ENCODE peak calls at places on chromosomes 7 and 10, in five cellular contexts. O is GM12878, M is Peyer's patch, R is transverse colon, X is IMR-90. H is an unnamed sample.
A peak's percentile ranks its signal among the peaks of the same experiment; 100 is the strongest.

GRCh38 chr7:4083513-4083912 is 598.6 kb upstream of the FOXK1 start:
- DNase-seq in O (no peak), M (no peak), R (no peak), X (no peak), H (no peak)

GRCh38 chr10:101216631-101217425 is 12.4 kb downstream of the LBX1 start:
- DNase-seq in O (no peak), M (no peak), R (no peak), X (no peak), H (no peak)

GRCh38 chr7:55019329-55019690 is 493 bp downstream of the EGFR start:
- DNase-seq in O (no peak), M (no peak), R (peak; percentile 74), X (no peak), H (peak; percentile 69)

GRCh38 chr10:27950165-27950564 is 48.7 kb downstream of the ODAD2 start:
- DNase-seq in O (no peak), M (no peak), R (no peak), X (peak; percentile 53), H (no peak)

GRCh38 chr10:125953778-125954385 is 57.5 kb downstream of the FANK1 start:
- DNase-seq in O (no peak), M (no peak), R (no peak), X (no peak), H (no peak)

GRCh38 chr7:167976-168791 is 24.2 kb upstream of the FAM20C start:
- DNase-seq in O (no peak), M (no peak), R (no peak), X (no peak), H (no peak)

GRCh38 chr10:97140887-97141745 is 44.6 kb downstream of the SLIT1 start:
- DNase-seq in O (no peak), M (no peak), R (no peak), X (no peak), H (no peak)

GRCh38 chr10:15439381-15439837 is 68.3 kb upstream of the FAM171A1 start:
- DNase-seq in O (no peak), M (no peak), R (peak; percentile 19), X (peak; percentile 11), H (peak; percentile 62)

GRCh38 chr7:36264123-36264916 is 111.3 kb downstream of the EEPD1 start:
- DNase-seq in O (no peak), M (no peak), R (no peak), X (peak; percentile 28), H (no peak)

GRCh38 chr7:86214734-86215133 is 429.0 kb upstream of the GRM3 start:
- DNase-seq in O (no peak), M (no peak), R (no peak), X (no peak), H (no peak)

GRCh38 chr10:50577681-50578350 is 45.9 kb downstream of the SGMS1 start:
- DNase-seq in O (no peak), M (no peak), R (peak; percentile 26), X (peak; percentile 75), H (peak; percentile 74)

GRCh38 chr7:135510603-135511183 is 791 bp upstream of the CNOT4 start:
- DNase-seq in O (peak; percentile 4), M (no peak), R (no peak), X (peak; percentile 41), H (no peak)

GRCh38 chr10:64093304-64093703 is 572.1 kb downstream of the REEP3 start:
- DNase-seq in O (no peak), M (no peak), R (no peak), X (no peak), H (no peak)

GRCh38 chr7:122261442-122261841 is 43.1 kb downstream of the FEZF1 start:
- DNase-seq in O (no peak), M (no peak), R (no peak), X (no peak), H (no peak)

GRCh38 chr10:49564461-49565009 is 25.6 kb upstream of the ERCC6 start:
- DNase-seq in O (no peak), M (no peak), R (no peak), X (peak; percentile 53), H (no peak)

GRCh38 chr7:1883031-1883761 is 213.1 kb downstream of the ELFN1 start:
- DNase-seq in O (no peak), M (no peak), R (no peak), X (peak; percentile 82), H (peak; percentile 81)

GRCh38 chr7:121623130-121623872 is 227.2 kb upstream of the FAM3C start:
- DNase-seq in O (no peak), M (no peak), R (no peak), X (no peak), H (no peak)

GRCh38 chr10:56585447-56586171 is 224.6 kb upstream of the ZWINT start:
- DNase-seq in O (no peak), M (no peak), R (no peak), X (no peak), H (no peak)

GRCh38 chr10:90675621-90676020 is 182.2 kb downstream of the HTR7 start:
- DNase-seq in O (no peak), M (no peak), R (no peak), X (peak; percentile 35), H (no peak)

GRCh38 chr7:104156842-104157277 is 51.0 kb downstream of the ORC5 start:
- DNase-seq in O (no peak), M (no peak), R (no peak), X (peak; percentile 57), H (no peak)

GRCh38 chr7:7861211-7861633 is 107.4 kb upstream of the GLCCI1 start:
- DNase-seq in O (no peak), M (no peak), R (no peak), X (peak; percentile 87), H (peak; percentile 13)

GRCh38 chr7:98669417-98670015 is 52.4 kb downstream of the NPTX2 start:
- DNase-seq in O (no peak), M (no peak), R (no peak), X (no peak), H (no peak)

GRCh38 chr7:34155225-34155908 is 250.0 kb downstream of the BMPER start:
- DNase-seq in O (no peak), M (no peak), R (no peak), X (peak; percentile 96), H (no peak)

GRCh38 chr10:112899396-112900065 is 50.5 kb upstream of the TCF7L2 start:
- DNase-seq in O (no peak), M (no peak), R (no peak), X (no peak), H (no peak)

GRCh38 chr10:59336632-59337031 is 25.7 kb downstream of the FAM13C start:
- DNase-seq in O (no peak), M (no peak), R (no peak), X (peak; percentile 74), H (no peak)

GRCh38 chr7:152577339-152577738 is 98.6 kb downstream of the XRCC2 start:
- DNase-seq in O (no peak), M (no peak), R (no peak), X (no peak), H (no peak)

GRCh38 chr7:150848561-150849115 is 3.7 kb upstream of the AOC1 start:
- DNase-seq in O (no peak), M (no peak), R (no peak), X (no peak), H (no peak)

GRCh38 chr10:17217661-17218306 is 10.3 kb upstream of the VIM start:
- DNase-seq in O (no peak), M (no peak), R (no peak), X (peak; percentile 89), H (no peak)

GRCh38 chr7:101129603-101130117 is 2.8 kb downstream of the SERPINE1 start:
- DNase-seq in O (no peak), M (no peak), R (no peak), X (no peak), H (no peak)

GRCh38 chr7:101128040-101128834 is 1.3 kb downstream of the SERPINE1 start:
- DNase-seq in O (no peak), M (no peak), R (no peak), X (no peak), H (no peak)

GRCh38 chr7:101126651-101127459 is at the start of gene SERPINE1:
- DNase-seq in O (peak; percentile 47), M (peak; percentile 62), R (peak; percentile 74), X (peak; percentile 100), H (peak; percentile 89)

GRCh38 chr7:101125989-101126650 is 784 bp upstream of the SERPINE1 start:
- DNase-seq in O (peak; percentile 69), M (peak; percentile 50), R (peak; percentile 23), X (peak; percentile 75), H (peak; percentile 82)

DNA sequence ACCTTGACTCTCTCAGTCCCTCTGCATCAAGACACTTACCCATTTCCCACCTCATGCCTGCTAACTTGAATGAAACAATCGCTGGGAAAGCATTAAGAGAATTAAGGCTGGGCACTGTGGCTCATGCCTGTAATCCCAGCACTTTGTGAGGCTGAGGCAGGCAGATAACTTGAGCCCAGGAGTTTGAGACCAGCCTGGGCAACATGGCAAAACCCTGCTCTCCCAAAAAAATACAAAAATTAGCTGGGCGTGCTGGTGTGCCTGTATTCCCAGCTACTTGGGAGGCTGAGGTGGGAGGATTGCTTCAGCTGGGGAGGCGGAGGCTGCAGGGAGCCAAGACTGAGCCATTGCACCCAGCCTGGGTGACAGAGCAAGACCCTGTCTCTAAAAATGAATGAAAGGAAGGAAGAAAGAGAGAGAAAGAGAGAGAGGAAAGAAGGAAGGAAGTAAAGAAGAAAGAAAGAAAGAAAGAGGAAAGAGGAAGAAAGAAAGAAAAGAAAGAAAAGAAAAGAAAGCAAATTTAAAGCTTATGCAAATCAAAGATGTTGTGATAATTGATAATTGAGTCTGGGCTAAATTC is 646 bp downstream of the SERPINE1 start:
- DNase-seq in O (no peak), M (no peak), R (no peak), X (no peak), H (no peak)
- H3K4me3 ChIP-seq in O (no peak overlapping the region), M (peak overlapping the region; percentile 40), R (no peak overlapping the region), X (peak overlapping the region; percentile 56), H (peak overlapping the region; percentile 47)

DNA sequence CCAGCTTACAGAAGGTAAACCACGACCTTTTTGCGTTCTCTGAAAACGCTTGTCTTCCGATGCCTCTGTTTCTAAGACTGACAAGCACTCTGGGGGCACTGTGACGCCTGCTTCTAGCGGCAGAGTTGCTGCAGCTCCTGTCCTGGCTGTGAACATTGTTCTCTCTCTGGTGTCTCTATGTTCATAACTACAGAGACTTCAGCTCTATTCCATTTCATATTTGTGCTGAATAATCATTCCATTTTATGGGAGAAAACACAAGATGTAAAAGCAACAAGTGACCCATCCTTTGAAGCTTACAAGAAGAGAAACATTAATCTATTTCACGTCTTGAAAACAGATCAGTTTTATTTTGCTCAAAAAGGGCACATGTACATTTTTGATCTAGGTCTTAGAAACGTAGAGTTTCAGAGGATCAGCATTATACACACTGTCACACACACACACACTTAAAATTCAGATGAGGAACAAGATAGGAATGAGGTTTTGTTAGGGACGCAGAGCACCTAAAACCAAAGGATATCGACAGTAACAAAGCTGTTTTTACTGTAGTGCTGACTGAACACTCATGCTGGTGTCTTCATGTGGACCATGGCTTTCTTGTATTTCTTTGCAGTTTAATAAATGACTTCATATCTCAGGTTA is 3.0 kb downstream of the IKZF1 start:
- DNase-seq in O (no peak), M (peak; percentile 75), R (peak; percentile 59), X (no peak), H (no peak)
- TF ChIP-seq POLR2A in O (peak; percentile 64), M (peak; percentile 49), R (peak; percentile 59), X (no peak), H (no peak)

GRCh38 chr7:157723205-157723604 is 386.4 kb downstream of the DNAJB6 start:
- DNase-seq in O (no peak), M (no peak), R (no peak), X (no peak), H (no peak)
- H3K9me3 ChIP-seq in O (no peaks in the 10 kb centered on the region), M (no peaks in the 10 kb centered on the region), R (no peaks in the 10 kb centered on the region), X (peaks cover 58% of the 10 kb centered on the region), H (no peaks in the 10 kb centered on the region)

DNA sequence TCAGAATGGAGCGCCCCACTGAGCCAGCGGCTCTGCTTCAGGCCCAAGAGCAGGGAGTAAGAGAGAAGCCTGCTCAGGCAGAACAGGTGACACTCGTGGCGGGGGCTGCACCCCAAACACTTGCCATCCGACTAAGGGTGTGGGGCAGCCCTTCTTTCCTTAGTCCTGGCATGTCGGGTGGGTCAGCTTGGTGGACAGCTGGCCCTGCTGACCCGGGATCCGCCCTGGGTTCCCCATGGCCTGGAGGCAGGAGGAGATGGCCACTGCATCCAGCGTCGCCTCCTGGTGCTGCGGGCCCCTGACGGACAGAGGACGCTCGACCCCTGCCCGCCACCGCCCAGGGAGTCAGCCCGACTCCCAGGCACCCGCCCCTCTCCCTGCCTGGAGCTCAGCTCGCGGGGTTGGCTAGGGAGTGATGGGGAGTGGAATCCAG is 1.2 kb upstream of the PAOX start:
- DNase-seq in O (no peak), M (no peak), R (no peak), X (no peak), H (no peak)
- H3K4me3 ChIP-seq in O (peak overlapping the region; percentile 69), M (peak overlapping the region; percentile 91), R (peak overlapping the region; percentile 76), X (peak overlapping the region; percentile 72), H (no peak overlapping the region)

H was measured in adrenal gland.